ENCODE peak calls at places on chromosome 17, in ten cellular contexts. N is GM12878; G is activated CD8-positive, alpha-beta T cell treated with anti-CD3 and anti-CD28 coated beads, Interleukin-2, amount 10 ng/mL, durations not matched to agents 7 days and 5 days; J is naive thymus-derived CD4-positive, alpha-beta T cell; O is T-cell; E is pancreas; P is CD4-positive, CD25-positive, alpha-beta regulatory T cell; R is omental fat pad; L is left ventricle myocardium superior; V is left cardiac atrium. D is an unnamed sample.

GRCh38 chr17:40345161-40346034 is 19.1 kb downstream of the GJD3 start:
- ATAC-seq in N (no peak), G (peak; percentile 24), J (no peak), O (peak; percentile 24), E (peak; percentile 42), P (peak; percentile 10), R (no peak), L (peak; percentile 16), V (peak; percentile 20), D (peak; percentile 15)

GRCh38 chr17:79960788-79961522 is 74.7 kb downstream of the TBC1D16 start:
- ATAC-seq in N (no peak), G (no peak), J (no peak), O (no peak), E (no peak), P (no peak), R (no peak), L (no peak), V (no peak), D (no peak)

GRCh38 chr17:79041723-79042420 is 17.9 kb downstream of the C1QTNF1 start:
- ATAC-seq in N (no peak), G (no peak), J (no peak), O (no peak), E (no peak), P (peak; percentile 18), R (no peak), L (no peak), V (no peak), D (no peak)

GRCh38 chr17:59696682-59697277 is 10.4 kb downstream of the PTRH2 start:
- ATAC-seq in N (peak; percentile 86), G (no peak), J (no peak), O (no peak), E (no peak), P (no peak), R (no peak), L (no peak), V (no peak), D (no peak)

GRCh38 chr17:9360610-9361571 is 214.7 kb downstream of the STX8 start:
- ATAC-seq in N (no peak), G (no peak), J (no peak), O (no peak), E (peak; percentile 74), P (no peak), R (peak; percentile 82), L (peak; percentile 90), V (peak; percentile 86), D (peak; percentile 74)

GRCh38 chr17:17155568-17155967 is 50.6 kb downstream of the PLD6 start:
- ATAC-seq in N (no peak), G (no peak), J (no peak), O (no peak), E (no peak), P (no peak), R (no peak), L (no peak), V (no peak), D (no peak)

GRCh38 chr17:66842959-66843358 is 8.0 kb downstream of the CACNG5 start:
- ATAC-seq in N (no peak), G (no peak), J (no peak), O (no peak), E (no peak), P (no peak), R (no peak), L (no peak), V (no peak), D (no peak)

GRCh38 chr17:77810536-77810935 is 148.0 kb upstream of the TNRC6C start:
- ATAC-seq in N (no peak), G (no peak), J (no peak), O (no peak), E (no peak), P (no peak), R (peak; percentile 42), L (peak; percentile 93), V (peak; percentile 93), D (peak; percentile 87)

GRCh38 chr17:4221899-4222659 is 41.7 kb downstream of the ANKFY1 start:
- ATAC-seq in N (no peak), G (no peak), J (no peak), O (no peak), E (no peak), P (no peak), R (peak; percentile 20), L (peak; percentile 68), V (no peak), D (no peak)

GRCh38 chr17:2064511-2064910 is 9.6 kb downstream of the HIC1 start:
- ATAC-seq in N (no peak), G (no peak), J (peak; percentile 2), O (no peak), E (no peak), P (no peak), R (no peak), L (no peak), V (no peak), D (no peak)

GRCh38 chr17:78290671-78291070 is 59.2 kb downstream of the TMEM235 start:
- ATAC-seq in N (peak; percentile 40), G (no peak), J (no peak), O (no peak), E (no peak), P (no peak), R (peak; percentile 2), L (peak; percentile 5), V (no peak), D (no peak)

GRCh38 chr17:81901167-81902022 is 643 bp upstream of the NPB start:
- ATAC-seq in N (peak; percentile 10), G (peak; percentile 17), J (peak; percentile 12), O (no peak), E (peak; percentile 5), P (no peak), R (no peak), L (peak; percentile 6), V (peak; percentile 14), D (no peak)

GRCh38 chr17:44000141-44000860 is 4.1 kb upstream of the NAGS start:
- ATAC-seq in N (no peak), G (no peak), J (no peak), O (no peak), E (no peak), P (no peak), R (no peak), L (no peak), V (no peak), D (no peak)

GRCh38 chr17:58224315-58224714 is 5.3 kb upstream of the MKS1 start:
- ATAC-seq in N (no peak), G (no peak), J (no peak), O (no peak), E (no peak), P (no peak), R (no peak), L (no peak), V (no peak), D (no peak)

GRCh38 chr17:45908935-45909334 is 14.6 kb downstream of the MAPT start:
- ATAC-seq in N (no peak), G (no peak), J (no peak), O (no peak), E (no peak), P (no peak), R (no peak), L (no peak), V (no peak), D (no peak)

GRCh38 chr17:37194208-37194607 is 181.6 kb upstream of the C17orf78 start:
- ATAC-seq in N (no peak), G (no peak), J (no peak), O (no peak), E (no peak), P (no peak), R (no peak), L (no peak), V (no peak), D (no peak)

GRCh38 chr17:77875051-77875780 is 83.3 kb upstream of the TNRC6C start:
- ATAC-seq in N (no peak), G (no peak), J (no peak), O (no peak), E (no peak), P (no peak), R (no peak), L (no peak), V (no peak), D (no peak)

GRCh38 chr17:65332375-65332774 is 195.2 kb downstream of the RGS9 start:
- ATAC-seq in N (no peak), G (no peak), J (no peak), O (no peak), E (no peak), P (no peak), R (no peak), L (no peak), V (no peak), D (no peak)

GRCh38 chr17:11506635-11507034 is 91.6 kb upstream of the DNAH9 start:
- ATAC-seq in N (no peak), G (no peak), J (no peak), O (no peak), E (peak; percentile 50), P (no peak), R (no peak), L (no peak), V (no peak), D (no peak)

GRCh38 chr17:32772453-32773025 is 104.4 kb downstream of the MYO1D start:
- ATAC-seq in N (peak; percentile 91), G (no peak), J (no peak), O (no peak), E (no peak), P (no peak), R (no peak), L (no peak), V (no peak), D (no peak)

GRCh38 chr17:82458885-82459424 is 414 bp downstream of the NARF start:
- ATAC-seq in N (peak; percentile 30), G (no peak), J (no peak), O (no peak), E (no peak), P (no peak), R (peak; percentile 5), L (peak; percentile 0), V (peak; percentile 1), D (no peak)

GRCh38 chr17:12709063-12709462 is 43.4 kb downstream of the MYOCD start:
- ATAC-seq in N (no peak), G (no peak), J (no peak), O (no peak), E (no peak), P (no peak), R (no peak), L (no peak), V (no peak), D (no peak)

GRCh38 chr17:16446338-16446983 is 31.1 kb downstream of the TRPV2 start:
- ATAC-seq in N (no peak), G (no peak), J (no peak), O (no peak), E (no peak), P (no peak), R (no peak), L (no peak), V (no peak), D (no peak)

GRCh38 chr17:39450847-39451581 is at the start of gene MED1:
- ATAC-seq in N (peak; percentile 97), G (peak; percentile 98), J (peak; percentile 95), O (peak; percentile 92), E (peak; percentile 100), P (peak; percentile 95), R (peak; percentile 95), L (peak; percentile 98), V (peak; percentile 100), D (peak; percentile 100)

GRCh38 chr17:28612531-28612930 is 1.5 kb downstream of the RSKR start:
- ATAC-seq in N (no peak), G (no peak), J (no peak), O (no peak), E (no peak), P (no peak), R (no peak), L (no peak), V (no peak), D (no peak)

GRCh38 chr17:79976451-79976850 is 59.2 kb downstream of the TBC1D16 start:
- ATAC-seq in N (no peak), G (no peak), J (no peak), O (no peak), E (no peak), P (no peak), R (no peak), L (no peak), V (no peak), D (no peak)

GRCh38 chr17:59638553-59638952 is 18.9 kb downstream of the CLTC start:
- ATAC-seq in N (no peak), G (no peak), J (no peak), O (no peak), E (no peak), P (no peak), R (no peak), L (peak; percentile 45), V (no peak), D (no peak)

GRCh38 chr17:2250140-2251095 is 53.2 kb downstream of the SMG6 start:
- ATAC-seq in N (no peak), G (peak; percentile 66), J (peak; percentile 89), O (peak; percentile 60), E (no peak), P (no peak), R (peak; percentile 46), L (no peak), V (no peak), D (no peak)

D was measured in gastroesophageal sphincter.